ENCODE peak calls at places on chromosomes 12 and 14, in five cellular contexts. M is GM12865; F is CD8-positive, alpha-beta memory T cell; N is stimulated activated CD4-positive, alpha-beta T cell treated with anti-CD3 and anti-CD28 coated beads, Interleukin-4, amount 100 ng/mL, for 1 hour; J is kidney. A is an unnamed sample.
A peak's percentile ranks its signal among the peaks of the same experiment; 100 is the strongest.

GRCh38 chr12:99707883-99708282 is 60.3 kb downstream of the GARIN6 start:
- DNase-seq in F (no peak), J (no peak), M (no peak), N (no peak), A (no peak)

GRCh38 chr12:94560416-94561221 is 89.7 kb downstream of the TMCC3 start:
- DNase-seq in M (peak; percentile 82), J (peak; percentile 79), F (no peak), N (peak; percentile 13), A (no peak)

GRCh38 chr14:103078420-103078749 is 5.6 kb upstream of the LBHD2 start:
- DNase-seq in M (peak; percentile 90), F (peak; percentile 70), J (peak; percentile 93), N (peak; percentile 71), A (no peak)

GRCh38 chr12:7123806-7124519 is 4.7 kb downstream of the RBP5 start:
- DNase-seq in J (no peak), M (no peak), N (no peak), F (no peak), A (no peak)

GRCh38 chr12:49910331-49911212 is 6.9 kb upstream of the FAIM2 start:
- DNase-seq in M (no peak), J (peak; percentile 41), N (no peak), F (no peak), A (peak; percentile 60)

GRCh38 chr14:70701610-70702009 is 59.9 kb downstream of the TTC9 start:
- DNase-seq in N (no peak), M (no peak), J (no peak), F (no peak), A (no peak)

GRCh38 chr12:65824314-65824563 is at the start of gene HMGA2:
- DNase-seq in J (no peak), M (peak; percentile 28), N (peak; percentile 5), F (no peak), A (no peak)

GRCh38 chr12:49331360-49332222 is 5.4 kb downstream of the C1QL4 start:
- DNase-seq in J (peak; percentile 83), N (peak; percentile 16), F (no peak), M (no peak), A (no peak)

GRCh38 chr14:94109915-94110250 is 653 bp upstream of the IFI27 start:
- DNase-seq in J (no peak), M (no peak), F (no peak), N (no peak), A (no peak)

GRCh38 chr12:87988534-87988933 is 40.7 kb downstream of the C12orf50 start:
- DNase-seq in J (no peak), N (no peak), F (no peak), M (no peak), A (no peak)

GRCh38 chr14:42782744-42783143 is 1176.1 kb downstream of the LRFN5 start:
- DNase-seq in N (no peak), M (no peak), F (no peak), J (no peak), A (no peak)

GRCh38 chr12:110641512-110641911 is 27.6 kb downstream of the TCTN1 start:
- DNase-seq in F (no peak), J (no peak), N (no peak), M (no peak), A (no peak)

GRCh38 chr12:116222358-116222757 is 55.1 kb downstream of the MED13L start:
- DNase-seq in J (no peak), M (no peak), F (no peak), N (peak; percentile 40), A (no peak)

GRCh38 chr12:49200882-49201594 is 12.2 kb upstream of the TUBA1A start:
- DNase-seq in J (no peak), F (no peak), N (no peak), M (peak; percentile 65), A (no peak)